ENCODE peak calls at places on chromosomes 11 and 22, in nine cellular contexts. Q is CD4-positive, alpha-beta T cell; Y is AG10803; X is globus pallidus; E is IMR-90; K is type B pancreatic cell; P is myocyte; R is cardiac muscle cell; J is ELF-1. S is an unnamed sample.

GRCh38 chr11:107898270-107898669 is 30.0 kb upstream of the RAB39A start:
- DNase-seq in X (no peak), R (peak), J (no peak), K (no peak), Y (peak), E (peak), Q (no peak), P (peak), S (peak)

GRCh38 chr11:71414645-71415044 is 33.5 kb downstream of the DHCR7 start:
- DNase-seq in R (no peak), Q (no peak), Y (no peak), P (no peak), X (no peak), J (no peak), K (no peak), E (no peak), S (no peak)

GRCh38 chr22:40051322-40051721 is 56.6 kb downstream of the FAM83F start:
- DNase-seq in E (no peak), Q (no peak), Y (no peak), R (no peak), K (no peak), X (no peak), P (no peak), J (peak), S (peak)

GRCh38 chr11:91308069-91308468 is 916.5 kb upstream of the FAT3 start:
- DNase-seq in E (no peak), Y (no peak), K (no peak), X (no peak), R (no peak), J (no peak), Q (no peak), P (no peak), S (no peak)

GRCh38 chr11:74702383-74703007 is 28.7 kb downstream of the CHRDL2 start:
- DNase-seq in Y (peak), Q (peak), K (no peak), X (peak), P (peak), J (peak), R (peak), E (peak), S (peak)

GRCh38 chr11:118339281-118340045 is 3.0 kb downstream of the CD3D start:
- DNase-seq in E (no peak), X (no peak), Q (no peak), Y (no peak), P (no peak), J (no peak), K (no peak), R (no peak), S (no peak)

GRCh38 chr11:108887436-108888238 is 222.8 kb downstream of the DDX10 start:
- DNase-seq in Y (peak), K (no peak), J (no peak), R (peak), E (no peak), Q (no peak), P (no peak), X (no peak), S (no peak)

GRCh38 chr11:8033791-8034585 is 46.9 kb downstream of the EIF3F start:
- DNase-seq in E (no peak), K (peak), J (no peak), X (no peak), R (no peak), Q (no peak), Y (no peak), P (no peak), S (no peak)

GRCh38 chr11:8715501-8715900 is 32.9 kb downstream of the RPL27A start:
- DNase-seq in Q (no peak), X (no peak), K (no peak), Y (no peak), J (no peak), P (no peak), E (no peak), R (no peak), S (no peak)

GRCh38 chr22:33274214-33274828 is 216.1 kb upstream of the SYN3 start:
- DNase-seq in R (peak), J (peak), Y (peak), E (no peak), P (no peak), X (no peak), K (no peak), Q (no peak), S (no peak)

GRCh38 chr11:2551131-2551530 is 106.3 kb downstream of the KCNQ1 start:
- DNase-seq in J (no peak), Q (no peak), X (no peak), R (no peak), P (no peak), Y (no peak), K (no peak), E (no peak), S (peak)

GRCh38 chr11:118790357-118791014 is 478 bp downstream of the DDX6 start:
- DNase-seq in Q (peak), K (no peak), E (peak), Y (peak), R (peak), P (peak), J (peak), X (peak), S (peak)

GRCh38 chr11:10709299-10710086 is 15.9 kb upstream of the IRAG1 start:
- DNase-seq in Q (no peak), E (peak), R (no peak), X (no peak), J (no peak), Y (no peak), P (no peak), K (no peak), S (peak)

GRCh38 chr11:15826826-15827225 is 529.5 kb downstream of the SOX6 start:
- DNase-seq in X (no peak), R (peak), Q (no peak), J (peak), K (no peak), Y (no peak), E (no peak), P (peak), S (no peak)

GRCh38 chr22:31102441-31103081 is 4.8 kb downstream of the SELENOM start:
- DNase-seq in E (peak), J (peak), R (peak), X (no peak), Y (peak), P (peak), Q (no peak), K (no peak), S (peak)

GRCh38 chr11:9142732-9143131 is 51.3 kb upstream of the SCUBE2 start:
- DNase-seq in E (no peak), Y (no peak), P (no peak), Q (no peak), X (peak), R (no peak), K (no peak), J (no peak), S (no peak)

GRCh38 chr22:19824197-19825015 is 30.3 kb downstream of the GNB1L start:
- DNase-seq in K (peak), Q (no peak), X (no peak), P (no peak), E (no peak), Y (no peak), J (peak), R (no peak), S (no peak)

GRCh38 chr11:121692236-121692635 is 239.5 kb upstream of the SORL1-AS1 start:
- DNase-seq in R (no peak), Q (no peak), K (no peak), X (no peak), E (peak), P (no peak), J (no peak), Y (no peak), S (no peak)

GRCh38 chr22:36334838-36335603 is 52.7 kb downstream of the MYH9 start:
- DNase-seq in E (peak), R (peak), J (peak), X (peak), P (peak), Y (peak), Q (no peak), K (no peak), S (peak)

GRCh38 chr22:19959043-19959586 is 17.5 kb upstream of the TXNRD2 start:
- DNase-seq in K (no peak), Q (no peak), J (peak), E (peak), R (peak), Y (peak), P (no peak), X (no peak), S (peak)

GRCh38 chr11:36602143-36602542 is 4.1 kb upstream of the RAG2 start:
- DNase-seq in R (no peak), J (no peak), Q (no peak), E (no peak), X (no peak), P (no peak), Y (no peak), K (no peak), S (no peak)

GRCh38 chr22:46830001-46830715 is 67.7 kb downstream of the TBC1D22A start:
- DNase-seq in P (peak), K (peak), X (no peak), J (no peak), Q (no peak), R (peak), Y (peak), E (peak), S (peak)

GRCh38 chr11:20353829-20354434 is 9.6 kb upstream of the HTATIP2 start:
- DNase-seq in J (peak), R (peak), E (peak), Y (peak), K (no peak), X (no peak), Q (no peak), P (peak), S (peak)

GRCh38 chr11:61694971-61695706 is 14.9 kb downstream of the DAGLA start:
- DNase-seq in J (peak), K (no peak), X (peak), R (no peak), Y (no peak), Q (no peak), E (no peak), P (no peak), S (no peak)

GRCh38 chr11:124113890-124114289 is 1.4 kb upstream of the VWA5A start:
- DNase-seq in Q (no peak), J (no peak), P (peak), X (no peak), K (no peak), E (peak), R (peak), Y (no peak), S (peak)

GRCh38 chr22:26669060-26669481 is 11.7 kb downstream of the MIAT start:
- DNase-seq in E (peak), Y (peak), R (no peak), P (peak), X (no peak), Q (no peak), J (peak), K (no peak), S (peak)

GRCh38 chr22:47678667-47679287 is 916.3 kb downstream of the TBC1D22A start:
- DNase-seq in X (no peak), R (no peak), K (peak), P (no peak), J (no peak), Y (no peak), Q (no peak), E (no peak), S (no peak)

GRCh38 chr11:94011478-94011877 is 9.7 kb upstream of the HEPHL1 start:
- DNase-seq in E (no peak), Q (no peak), P (no peak), Y (no peak), K (no peak), J (no peak), X (no peak), R (no peak), S (no peak)

GRCh38 chr11:74321487-74322188 is 10.2 kb upstream of the P4HA3 start:
- DNase-seq in K (no peak), Y (peak), E (peak), X (no peak), Q (no peak), P (peak), J (peak), R (peak), S (no peak)

GRCh38 chr11:58524232-58525036 is 16.5 kb upstream of the OR5B21 start:
- DNase-seq in K (no peak), E (peak), J (peak), R (peak), X (peak), Y (peak), P (peak), Q (peak), S (peak)

GRCh38 chr11:62804310-62805043 is 763 bp downstream of the NXF1 start:
- DNase-seq in J (no peak), Q (no peak), Y (peak), X (peak), K (no peak), R (peak), E (peak), P (peak), S (peak)

GRCh38 chr11:14969922-14970323 is 2.2 kb downstream of the CALCA start:
- DNase-seq in X (no peak), E (peak), P (peak), K (no peak), Y (no peak), R (peak), Q (no peak), J (peak), S (peak)

GRCh38 chr11:67022341-67022933 is 497 bp upstream of the SYT12 start:
- DNase-seq in J (no peak), E (peak), K (no peak), R (peak), X (no peak), P (no peak), Y (no peak), Q (no peak), S (no peak)

GRCh38 chr11:120224872-120225371 is 14.1 kb downstream of the OAF start:
- DNase-seq in K (no peak), J (no peak), X (no peak), Y (no peak), Q (no peak), R (peak), E (no peak), P (peak), S (no peak)